ENCODE peak calls at places on chromosome 11, in eight cellular contexts. C, V, Y, S, G, A, T and X are unnamed samples.

GRCh38 chr11:95764267-95764898 is 25.2 kb downstream of the FAM76B start:
- DNase-seq in C (peak; percentile 69), V (peak; percentile 74), Y (peak; percentile 27), S (peak; percentile 76), G (peak; percentile 77), A (peak; percentile 72), T (peak; percentile 42), X (peak; percentile 67)

GRCh38 chr11:44880953-44881352 is 69.7 kb downstream of the TP53I11 start:
- DNase-seq in C (no peak), V (no peak), Y (no peak), S (no peak), G (no peak), A (no peak), T (no peak), X (no peak)

GRCh38 chr11:114886644-114887259 is 208.4 kb downstream of the NXPE2 start:
- DNase-seq in C (no peak), V (no peak), Y (no peak), S (no peak), G (no peak), A (no peak), T (no peak), X (no peak)

GRCh38 chr11:70816156-70816678 is 417.9 kb downstream of the CTTN start:
- DNase-seq in C (no peak), V (no peak), Y (no peak), S (no peak), G (no peak), A (no peak), T (peak; percentile 72), X (no peak)

GRCh38 chr11:113278481-113278880 is 35.9 kb upstream of the TTC12 start:
- DNase-seq in C (no peak), V (no peak), Y (no peak), S (no peak), G (no peak), A (no peak), T (no peak), X (no peak)

GRCh38 chr11:19890308-19890707 is 177.7 kb downstream of the NAV2 start:
- DNase-seq in C (no peak), V (peak; percentile 31), Y (no peak), S (peak; percentile 71), G (no peak), A (no peak), T (no peak), X (no peak)

GRCh38 chr11:121393855-121394254 is 58.3 kb upstream of the SORL1 start:
- DNase-seq in C (no peak), V (no peak), Y (no peak), S (no peak), G (no peak), A (no peak), T (no peak), X (no peak)

GRCh38 chr11:7448126-7448525 is 37.2 kb upstream of the OLFML1 start:
- DNase-seq in C (peak; percentile 23), V (no peak), Y (no peak), S (no peak), G (peak; percentile 62), A (no peak), T (no peak), X (no peak)

GRCh38 chr11:69694781-69695180 is 9.0 kb downstream of the FGF19 start:
- DNase-seq in C (no peak), V (no peak), Y (no peak), S (no peak), G (no peak), A (no peak), T (no peak), X (no peak)

GRCh38 chr11:4436424-4436823 is 12.7 kb upstream of the OR52K2 start:
- DNase-seq in C (no peak), V (no peak), Y (no peak), S (no peak), G (no peak), A (no peak), T (no peak), X (no peak)

GRCh38 chr11:61007971-61008896 is 36.8 kb downstream of the CD6 start:
- DNase-seq in C (peak; percentile 67), V (peak; percentile 30), Y (no peak), S (no peak), G (peak; percentile 96), A (no peak), T (peak; percentile 47), X (no peak)

GRCh38 chr11:66981976-66982578 is 7.0 kb downstream of the C11orf86 start:
- DNase-seq in C (no peak), V (peak; percentile 75), Y (peak; percentile 74), S (peak; percentile 99), G (no peak), A (peak; percentile 50), T (peak; percentile 78), X (no peak)

GRCh38 chr11:46293616-46294015 is 16.2 kb downstream of the CREB3L1 start:
- DNase-seq in C (no peak), V (peak; percentile 34), Y (no peak), S (peak; percentile 47), G (no peak), A (no peak), T (no peak), X (no peak)

GRCh38 chr11:78424334-78425270 is 7.0 kb upstream of the GAB2 start:
- DNase-seq in C (no peak), V (no peak), Y (no peak), S (no peak), G (peak; percentile 21), A (peak; percentile 64), T (peak; percentile 59), X (peak; percentile 45)

GRCh38 chr11:1667906-1668305 is 29.1 kb upstream of the KRTAP5-6 start:
- DNase-seq in C (no peak), V (peak; percentile 5), Y (no peak), S (no peak), G (no peak), A (no peak), T (peak; percentile 36), X (no peak)

GRCh38 chr11:331332-332060 is 10.8 kb upstream of the IFITM3 start:
- DNase-seq in C (no peak), V (no peak), Y (no peak), S (no peak), G (no peak), A (peak; percentile 38), T (no peak), X (peak; percentile 78)

GRCh38 chr11:92211576-92212167 is 12.9 kb upstream of the FAT3 start:
- DNase-seq in C (peak; percentile 79), V (peak; percentile 68), Y (no peak), S (peak; percentile 45), G (peak; percentile 63), A (no peak), T (peak; percentile 55), X (no peak)

GRCh38 chr11:60710482-60710881 is 11.1 kb downstream of the MS4A8 start:
- DNase-seq in C (peak; percentile 22), V (peak; percentile 23), Y (no peak), S (peak; percentile 37), G (peak; percentile 66), A (no peak), T (no peak), X (no peak)

GRCh38 chr11:93585758-93586157 is 42.6 kb upstream of the SMCO4 start:
- DNase-seq in C (peak; percentile 27), V (peak; percentile 67), Y (no peak), S (peak; percentile 66), G (no peak), A (no peak), T (no peak), X (no peak)

DNA sequence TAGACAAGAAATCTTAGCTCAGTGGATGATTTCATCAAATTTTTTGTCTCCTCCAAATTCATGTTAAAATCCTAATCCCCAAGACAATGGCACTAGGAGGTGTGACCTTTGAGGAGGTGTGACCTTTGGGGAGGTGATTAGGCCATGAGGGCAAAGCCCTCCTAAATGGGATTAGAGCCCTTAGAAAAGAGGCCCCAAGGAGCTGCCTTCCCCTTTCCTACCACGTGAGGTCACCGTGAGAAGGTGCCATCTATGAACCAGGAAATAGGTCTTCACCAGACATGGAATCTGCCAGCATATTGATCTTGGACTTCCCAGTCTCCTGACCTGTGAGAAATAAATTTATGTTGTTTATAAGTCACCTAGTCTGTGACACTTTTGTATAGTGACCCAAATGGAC is 138.7 kb downstream of the TRIM29 start:
- DNase-seq in C (peak; percentile 54), V (no peak), Y (no peak), S (peak; percentile 22), G (peak; percentile 59), A (no peak), T (no peak), X (peak; percentile 13)
- TF ChIP-seq CTCF in C (peak; percentile 44), V (peak; percentile 14), Y (peak; percentile 18), S (peak; percentile 36), G (peak; percentile 73), A (no peak), T (peak; percentile 33), X (peak; percentile 57)

GRCh38 chr11:116145187-116145865 is 627.5 kb downstream of the BUD13 start:
- DNase-seq in C (no peak), V (no peak), Y (no peak), S (no peak), G (peak; percentile 60), A (no peak), T (no peak), X (no peak)
- TF ChIP-seq EZH2phosphoT487 in C (no peak), V (no peak), Y (no peak), S (no peak), G (no peak), A (no peak), T (no peak), X (no peak)

GRCh38 chr11:118885319-118885718 is 1.6 kb downstream of the CXCR5 start:
- DNase-seq in C (no peak), V (no peak), Y (no peak), S (no peak), G (no peak), A (no peak), T (no peak), X (no peak)

GRCh38 chr11:118886681-118887111 is 3.0 kb downstream of the CXCR5 start:
- DNase-seq in C (no peak), V (no peak), Y (no peak), S (no peak), G (no peak), A (no peak), T (no peak), X (peak; percentile 75)

GRCh38 chr11:118885831-118886571 is 2.3 kb downstream of the CXCR5 start:
- DNase-seq in C (no peak), V (no peak), Y (no peak), S (no peak), G (no peak), A (no peak), T (no peak), X (no peak)

GRCh38 chr11:118888398-118888797 is 4.7 kb downstream of the CXCR5 start:
- DNase-seq in C (no peak), V (no peak), Y (peak; percentile 68), S (peak; percentile 85), G (no peak), A (no peak), T (no peak), X (no peak)

GRCh38 chr11:118887219-118887618 is 3.5 kb downstream of the CXCR5 start:
- DNase-seq in C (no peak), V (no peak), Y (no peak), S (no peak), G (no peak), A (no peak), T (no peak), X (peak; percentile 42)
- H3K27ac ChIP-seq in C (no peak overlapping the region), V (peak overlapping the region; percentile 37), Y (peak overlapping the region; percentile 25), S (no peak overlapping the region), G (no peak overlapping the region), A (no peak overlapping the region), T (peak overlapping the region; percentile 68), X (no peak overlapping the region)

DNA sequence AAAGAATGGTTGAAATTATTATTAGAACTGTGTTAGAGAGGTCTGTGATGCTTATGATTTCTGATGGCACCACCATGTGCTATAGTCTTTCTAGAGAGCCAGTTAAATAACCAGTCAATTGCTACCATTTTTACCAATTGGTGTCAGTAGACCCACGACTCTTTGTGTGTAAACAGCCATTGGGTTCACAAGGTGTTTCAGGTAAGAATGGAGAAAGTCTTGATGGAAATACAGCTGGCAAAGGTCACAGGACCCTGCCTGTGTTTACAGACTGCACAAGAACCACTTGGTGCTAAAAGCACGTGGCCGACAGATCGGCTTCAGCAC is 30.5 kb upstream of the OR10G7 start:
- DNase-seq in C (no peak), V (no peak), Y (no peak), S (no peak), G (peak; percentile 15), A (no peak), T (no peak), X (no peak)
- TF ChIP-seq CTCF in C (no peak), V (no peak), Y (no peak), S (no peak), G (no peak), A (peak; percentile 2), T (no peak), X (peak; percentile 6)